ENCODE peak calls at places on chromosomes 13 and 19, in four cellular contexts. X is stimulated activated CD4-positive, alpha-beta T cell treated with anti-CD3 and anti-CD28 coated beads, TNF-alpha, amount 100 ng/mL, for 48 hours; S is NCI-H510A treated with DMSO at 0.1 percent for 48 hours; B is hepatocyte. J is an unnamed sample.

GRCh38 chr13:64158910-64159309 is 2743.3 kb upstream of the PCDH20 start:
- DNase-seq in S (no peak), B (no peak), X (no peak), J (no peak)

GRCh38 chr19:11375143-11375948 is 880 bp downstream of the SWSAP1 start:
- DNase-seq in B (peak; percentile 67), X (peak; percentile 67), S (peak; percentile 81), J (no peak)

GRCh38 chr19:4456566-4456842 is 1.1 kb downstream of the UBXN6 start:
- DNase-seq in S (peak; percentile 38), X (no peak), B (peak; percentile 86), J (no peak)

GRCh38 chr19:5434351-5434917 is 20.8 kb upstream of the ZNRF4 start:
- DNase-seq in X (no peak), S (no peak), B (no peak), J (no peak)

GRCh38 chr19:17073869-17074627 is 1.2 kb downstream of the HAUS8 start:
- DNase-seq in X (no peak), B (no peak), S (peak; percentile 26), J (no peak)

GRCh38 chr19:42480335-42481095 is 37.8 kb upstream of the CXCL17 start:
- DNase-seq in X (no peak), B (peak; percentile 62), S (no peak), J (no peak)

GRCh38 chr13:65336916-65337315 is 1893.2 kb downstream of the PCDH9 start:
- DNase-seq in X (no peak), S (no peak), B (no peak), J (no peak)

GRCh38 chr13:65724261-65724660 is 1505.9 kb downstream of the PCDH9 start:
- DNase-seq in X (no peak), B (no peak), S (no peak), J (no peak)

GRCh38 chr19:10395853-10396355 is 7.4 kb downstream of the CDC37 start:
- DNase-seq in X (no peak), B (no peak), S (no peak), J (no peak)

GRCh38 chr19:7971553-7972520 is 28.4 kb upstream of the TIMM44 start:
- DNase-seq in X (no peak), B (no peak), S (no peak), J (peak; percentile 87)

GRCh38 chr19:35143231-35143715 is at the start of gene FXYD7:
- DNase-seq in B (no peak), X (no peak), S (no peak), J (peak; percentile 87)

GRCh38 chr19:40862785-40863184 is 12.5 kb upstream of the CYP2A6 start:
- DNase-seq in B (peak; percentile 16), X (no peak), S (no peak), J (no peak)

GRCh38 chr19:35557539-35558399 is 5.7 kb downstream of the ATP4A start:
- DNase-seq in X (peak; percentile 58), S (no peak), B (peak; percentile 78), J (peak; percentile 68)

GRCh38 chr13:27489456-27489855 is 39.1 kb upstream of the MTIF3 start:
- DNase-seq in S (no peak), X (no peak), B (no peak), J (no peak)

GRCh38 chr19:10269333-10270179 is 1.4 kb upstream of the ICAM1 start:
- DNase-seq in B (peak; percentile 89), S (peak; percentile 22), X (peak; percentile 83), J (peak; percentile 77)

GRCh38 chr19:6719992-6720368 is 470 bp downstream of the C3 start:
- DNase-seq in X (no peak), B (no peak), S (no peak), J (no peak)

GRCh38 chr13:25286308-25286968 is 850 bp downstream of the MTMR6 start:
- DNase-seq in X (no peak), B (peak; percentile 46), S (no peak), J (peak; percentile 32)